ENCODE peak calls at places on chromosomes 4 and X, in seven cellular contexts. One of them, this sample, is unnamed.

GRCh38 chrX:19670854-19671620 is 155.7 kb upstream of the MAP3K15 start:
- DNase-seq in heart left ventricle: peak; percentile 28
- DNase-seq in sigmoid colon: peak; percentile 72
- DNase-seq in breast epithelium: no peak
- DNase-seq in endothelial cell of umbilical vein: peak; percentile 48
- DNase-seq in K562: no peak
- DNase-seq in uterus: peak; percentile 47
- DNase-seq in this sample: no peak

GRCh38 chrX:47579537-47579936 is 2.7 kb upstream of the TIMP1 start:
- DNase-seq in heart left ventricle: no peak
- DNase-seq in sigmoid colon: no peak
- DNase-seq in breast epithelium: no peak
- DNase-seq in endothelial cell of umbilical vein: peak; percentile 56
- DNase-seq in K562: no peak
- DNase-seq in uterus: no peak
- DNase-seq in this sample: no peak

GRCh38 chrX:155896512-155896911 is 15.4 kb downstream of the VAMP7 start:
- DNase-seq in heart left ventricle: no peak
- DNase-seq in sigmoid colon: no peak
- DNase-seq in breast epithelium: no peak
- DNase-seq in endothelial cell of umbilical vein: no peak
- DNase-seq in K562: no peak
- DNase-seq in uterus: no peak
- DNase-seq in this sample: no peak

GRCh38 chrX:134990475-134991473 is at the start of gene SMIM10:
- DNase-seq in heart left ventricle: peak; percentile 82
- DNase-seq in sigmoid colon: peak; percentile 87
- DNase-seq in breast epithelium: peak; percentile 51
- DNase-seq in endothelial cell of umbilical vein: peak; percentile 52
- DNase-seq in K562: peak; percentile 86
- DNase-seq in uterus: peak; percentile 75
- DNase-seq in this sample: peak; percentile 52

GRCh38 chrX:14915596-14915995 is 42.4 kb downstream of the MOSPD2 start:
- DNase-seq in heart left ventricle: no peak
- DNase-seq in sigmoid colon: no peak
- DNase-seq in breast epithelium: no peak
- DNase-seq in endothelial cell of umbilical vein: no peak
- DNase-seq in K562: no peak
- DNase-seq in uterus: no peak
- DNase-seq in this sample: no peak

GRCh38 chr4:85039526-85039925 is 73.0 kb upstream of the WDFY3 start:
- DNase-seq in heart left ventricle: no peak
- DNase-seq in sigmoid colon: no peak
- DNase-seq in breast epithelium: no peak
- DNase-seq in endothelial cell of umbilical vein: no peak
- DNase-seq in K562: no peak
- DNase-seq in uterus: no peak
- DNase-seq in this sample: no peak

GRCh38 chr4:13656569-13656988 is 29.1 kb upstream of the BOD1L1 start:
- DNase-seq in heart left ventricle: peak; percentile 52
- DNase-seq in sigmoid colon: peak; percentile 66
- DNase-seq in breast epithelium: peak; percentile 56
- DNase-seq in endothelial cell of umbilical vein: peak; percentile 65
- DNase-seq in K562: peak; percentile 65
- DNase-seq in uterus: peak; percentile 39
- DNase-seq in this sample: peak; percentile 60

GRCh38 chr4:139959398-139959797 is 194.6 kb downstream of the MAML3 start:
- DNase-seq in heart left ventricle: no peak
- DNase-seq in sigmoid colon: no peak
- DNase-seq in breast epithelium: no peak
- DNase-seq in endothelial cell of umbilical vein: no peak
- DNase-seq in K562: no peak
- DNase-seq in uterus: no peak
- DNase-seq in this sample: no peak

GRCh38 chr4:77797239-77797638 is 21.9 kb downstream of the CNOT6L start:
- DNase-seq in heart left ventricle: no peak
- DNase-seq in sigmoid colon: no peak
- DNase-seq in breast epithelium: no peak
- DNase-seq in endothelial cell of umbilical vein: no peak
- DNase-seq in K562: no peak
- DNase-seq in uterus: no peak
- DNase-seq in this sample: no peak

GRCh38 chrX:78029663-78030062 is 60.2 kb upstream of the PGAM4 start:
- DNase-seq in heart left ventricle: no peak
- DNase-seq in sigmoid colon: no peak
- DNase-seq in breast epithelium: peak; percentile 49
- DNase-seq in endothelial cell of umbilical vein: peak; percentile 32
- DNase-seq in K562: no peak
- DNase-seq in uterus: no peak
- DNase-seq in this sample: peak; percentile 18

GRCh38 chrX:150486011-150486410 is 82.4 kb upstream of the MTM1 start:
- DNase-seq in heart left ventricle: peak; percentile 39
- DNase-seq in sigmoid colon: peak; percentile 74
- DNase-seq in breast epithelium: no peak
- DNase-seq in endothelial cell of umbilical vein: peak; percentile 44
- DNase-seq in K562: peak; percentile 12
- DNase-seq in uterus: peak; percentile 46
- DNase-seq in this sample: peak; percentile 59

GRCh38 chr4:98343640-98344039 is 82.5 kb downstream of the RAP1GDS1 start:
- DNase-seq in heart left ventricle: no peak
- DNase-seq in sigmoid colon: no peak
- DNase-seq in breast epithelium: no peak
- DNase-seq in endothelial cell of umbilical vein: no peak
- DNase-seq in K562: no peak
- DNase-seq in uterus: no peak
- DNase-seq in this sample: no peak

GRCh38 chrX:134571831-134572230 is 86.4 kb downstream of the PLAC1 start:
- DNase-seq in heart left ventricle: no peak
- DNase-seq in sigmoid colon: no peak
- DNase-seq in breast epithelium: no peak
- DNase-seq in endothelial cell of umbilical vein: peak; percentile 35
- DNase-seq in K562: no peak
- DNase-seq in uterus: no peak
- DNase-seq in this sample: no peak

DNA sequence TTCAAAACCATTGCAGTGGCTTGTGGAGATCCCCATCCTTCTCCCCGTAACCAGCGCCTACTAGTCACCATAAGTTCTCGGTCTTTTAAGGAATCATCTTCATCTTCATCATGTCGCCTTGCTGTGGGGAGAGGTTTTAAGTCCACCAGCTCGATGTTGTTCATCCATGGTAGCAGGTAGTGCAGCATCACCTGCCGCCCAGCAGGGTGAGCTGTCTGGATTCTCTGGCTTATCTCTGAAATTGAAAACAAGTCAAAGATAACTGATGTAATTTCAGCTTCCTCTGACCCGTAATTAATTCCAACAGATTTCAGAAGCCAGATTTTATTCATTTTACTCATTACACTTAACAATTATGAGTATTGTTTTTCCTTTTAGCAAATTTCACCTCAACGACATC is 67.4 kb downstream of the ZAR1 start:
- DNase-seq in heart left ventricle: no peak
- DNase-seq in sigmoid colon: no peak
- DNase-seq in breast epithelium: no peak
- DNase-seq in endothelial cell of umbilical vein: no peak
- DNase-seq in K562: peak; percentile 44
- DNase-seq in uterus: no peak
- DNase-seq in this sample: no peak
- TF ChIP-seq CTCF in heart left ventricle: no peak
- TF ChIP-seq CTCF in sigmoid colon: no peak
- TF ChIP-seq CTCF in breast epithelium: no peak
- TF ChIP-seq CTCF in endothelial cell of umbilical vein: no peak
- TF ChIP-seq CTCF in K562: peak; percentile 52
- TF ChIP-seq CTCF in uterus: no peak
- TF ChIP-seq CTCF in this sample: no peak

GRCh38 chrX:30889147-30890125 is at the start of gene TAB3:
- DNase-seq in heart left ventricle: peak; percentile 92
- DNase-seq in sigmoid colon: peak; percentile 97
- DNase-seq in breast epithelium: peak; percentile 91
- DNase-seq in endothelial cell of umbilical vein: peak; percentile 97
- DNase-seq in K562: peak; percentile 91
- DNase-seq in uterus: peak; percentile 95
- DNase-seq in this sample: peak; percentile 97
- TF ChIP-seq POLR2A in heart left ventricle: peak; percentile 53
- TF ChIP-seq POLR2A in sigmoid colon: no peak
- TF ChIP-seq POLR2A in breast epithelium: no peak
- TF ChIP-seq POLR2A in endothelial cell of umbilical vein: peak; percentile 55
- TF ChIP-seq POLR2A in K562: peak; percentile 51
- TF ChIP-seq POLR2A in uterus: peak; percentile 72
- TF ChIP-seq POLR2A in this sample: peak; percentile 38

GRCh38 chr4:1246901-1247810 is 1.8 kb downstream of the CTBP1 start:
- DNase-seq in heart left ventricle: peak; percentile 21
- DNase-seq in sigmoid colon: peak; percentile 66
- DNase-seq in breast epithelium: peak; percentile 49
- DNase-seq in endothelial cell of umbilical vein: no peak
- DNase-seq in K562: peak; percentile 38
- DNase-seq in uterus: peak; percentile 19
- DNase-seq in this sample: peak; percentile 33
- H3K4me1 ChIP-seq in heart left ventricle: peaks cover 59% of the 10 kb centered on the region
- H3K4me1 ChIP-seq in sigmoid colon: peaks cover 71% of the 10 kb centered on the region
- H3K4me1 ChIP-seq in breast epithelium: peaks cover 25% of the 10 kb centered on the region
- H3K4me1 ChIP-seq in endothelial cell of umbilical vein: peaks cover 18% of the 10 kb centered on the region
- H3K4me1 ChIP-seq in K562: peaks cover 4% of the 10 kb centered on the region
- H3K4me1 ChIP-seq in uterus: peaks cover 8% of the 10 kb centered on the region
- H3K4me1 ChIP-seq in this sample: peaks cover 73% of the 10 kb centered on the region

GRCh38 chr4:145812902-145813301 is 125.7 kb downstream of the ZNF827 start:
- DNase-seq in heart left ventricle: no peak
- DNase-seq in sigmoid colon: no peak
- DNase-seq in breast epithelium: no peak
- DNase-seq in endothelial cell of umbilical vein: no peak
- DNase-seq in K562: no peak
- DNase-seq in uterus: no peak
- DNase-seq in this sample: no peak

GRCh38 chr4:145814246-145814645 is 124.4 kb downstream of the ZNF827 start:
- DNase-seq in heart left ventricle: no peak
- DNase-seq in sigmoid colon: no peak
- DNase-seq in breast epithelium: no peak
- DNase-seq in endothelial cell of umbilical vein: no peak
- DNase-seq in K562: no peak
- DNase-seq in uterus: no peak
- DNase-seq in this sample: no peak

GRCh38 chr4:145816091-145816490 is 122.5 kb downstream of the ZNF827 start:
- DNase-seq in heart left ventricle: no peak
- DNase-seq in sigmoid colon: no peak
- DNase-seq in breast epithelium: no peak
- DNase-seq in endothelial cell of umbilical vein: no peak
- DNase-seq in K562: no peak
- DNase-seq in uterus: no peak
- DNase-seq in this sample: no peak

GRCh38 chr4:145815626-145816025 is 123.0 kb downstream of the ZNF827 start:
- DNase-seq in heart left ventricle: no peak
- DNase-seq in sigmoid colon: no peak
- DNase-seq in breast epithelium: no peak
- DNase-seq in endothelial cell of umbilical vein: no peak
- DNase-seq in K562: no peak
- DNase-seq in uterus: no peak
- DNase-seq in this sample: no peak

DNA sequence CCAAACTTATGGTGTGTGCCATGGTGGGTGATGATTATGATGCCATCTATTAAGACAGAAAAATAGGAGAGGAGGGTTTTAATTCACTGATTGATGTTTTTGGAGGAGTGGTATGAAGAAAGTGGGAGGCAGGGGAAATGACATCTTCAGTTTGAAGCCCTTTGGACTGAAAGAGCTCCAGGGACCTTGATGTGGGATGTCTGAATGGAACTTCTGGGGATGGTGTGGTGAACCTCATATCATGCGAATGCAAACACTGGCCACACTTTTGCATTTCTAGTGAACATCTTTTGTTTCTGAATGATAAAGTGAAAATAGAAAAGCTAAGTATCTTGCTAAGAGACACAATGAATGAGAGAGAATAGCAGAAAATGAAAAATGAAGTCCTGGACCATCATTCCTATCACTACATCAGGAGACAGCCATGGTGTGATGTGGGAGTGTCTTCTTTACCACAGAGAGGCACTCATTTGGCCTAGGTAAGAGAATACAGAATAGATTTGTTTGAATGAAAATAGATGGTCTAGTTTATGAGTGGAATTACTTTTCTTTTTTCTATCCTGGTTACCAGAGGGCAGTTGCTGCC is 123.5 kb downstream of the ZNF827 start:
- DNase-seq in heart left ventricle: no peak
- DNase-seq in sigmoid colon: no peak
- DNase-seq in breast epithelium: no peak
- DNase-seq in endothelial cell of umbilical vein: no peak
- DNase-seq in K562: no peak
- DNase-seq in uterus: no peak
- DNase-seq in this sample: no peak
- TF ChIP-seq CTCF in heart left ventricle: no peak
- TF ChIP-seq CTCF in sigmoid colon: no peak
- TF ChIP-seq CTCF in breast epithelium: no peak
- TF ChIP-seq CTCF in endothelial cell of umbilical vein: no peak
- TF ChIP-seq CTCF in K562: no peak
- TF ChIP-seq CTCF in uterus: no peak
- TF ChIP-seq CTCF in this sample: no peak